ENCODE peak calls at places on chromosomes 16 and 17, in seven cellular contexts. C, W, J, P, M, F and Z are unnamed samples. For H3K4me1, the result is how much of the 10 kb centered on the place peaks cover.

GRCh38 chr16:84648595-84649510 is 542 bp downstream of the KLHL36 start:
- DNase-seq in F (peak), W (peak), M (no peak), J (peak), C (no peak), P (peak), Z (peak)

GRCh38 chr16:11977206-11978041 is 890 bp downstream of the SNX29 start:
- DNase-seq in F (peak), J (no peak), M (no peak), C (peak), P (peak), W (no peak), Z (peak)

GRCh38 chr17:63019138-63019873 is 53.3 kb downstream of the TANC2 start:
- DNase-seq in P (no peak), F (no peak), M (no peak), W (no peak), C (no peak), J (no peak), Z (no peak)

GRCh38 chr16:69319381-69319780 is 8.2 kb downstream of the VPS4A start:
- DNase-seq in C (no peak), M (no peak), J (no peak), F (no peak), W (no peak), P (no peak), Z (peak)

GRCh38 chr17:39979021-39979660 is 1.5 kb upstream of the PSMD3 start:
- DNase-seq in C (peak), W (no peak), M (no peak), J (no peak), F (no peak), P (no peak), Z (no peak)

GRCh38 chr16:66476328-66477027 is 49.4 kb downstream of the BEAN1 start:
- DNase-seq in M (no peak), C (peak), F (no peak), P (no peak), W (no peak), J (no peak), Z (peak)

GRCh38 chr16:75550211-75550662 is 5.8 kb downstream of the TMEM231 start:
- DNase-seq in P (peak), F (peak), J (peak), C (peak), W (peak), M (peak), Z (no peak)

GRCh38 chr16:22663389-22664064 is 150.4 kb upstream of the HS3ST2 start:
- DNase-seq in W (no peak), F (no peak), J (no peak), M (no peak), P (no peak), C (no peak), Z (no peak)

GRCh38 chr17:67608691-67609090 is 109.0 kb upstream of the NOL11 start:
- DNase-seq in F (no peak), C (no peak), W (no peak), J (no peak), P (no peak), M (no peak), Z (no peak)

GRCh38 chr17:39209317-39210092 is 9.4 kb downstream of the RPL19 start:
- DNase-seq in J (peak), M (no peak), P (peak), W (peak), C (no peak), F (peak), Z (peak)

GRCh38 chr16:2769675-2770056 is 7.4 kb downstream of the ELOB start:
- DNase-seq in C (peak), F (peak), M (no peak), P (peak), W (peak), J (peak), Z (no peak)

GRCh38 chr17:74259667-74260524 is 14.1 kb upstream of the DNAI2 start:
- DNase-seq in W (no peak), F (no peak), M (no peak), P (no peak), C (no peak), J (no peak), Z (no peak)

GRCh38 chr17:44878627-44879221 is 20.5 kb downstream of the EFTUD2 start:
- DNase-seq in F (no peak), M (no peak), P (peak), C (peak), W (no peak), J (no peak), Z (no peak)

GRCh38 chr17:15351925-15352324 is 10.5 kb upstream of the TEKT3 start:
- DNase-seq in M (no peak), F (peak), C (peak), J (no peak), W (no peak), P (peak), Z (peak)

GRCh38 chr16:14302031-14302398 is 230.9 kb downstream of the MRTFB start:
- DNase-seq in M (no peak), W (peak), P (no peak), C (peak), F (peak), J (peak), Z (peak)

GRCh38 chr16:19578378-19578851 is 22.9 kb downstream of the VPS35L start:
- DNase-seq in F (peak), M (no peak), C (no peak), P (no peak), J (no peak), W (no peak), Z (peak)

GRCh38 chr17:72266099-72266852 is 145.5 kb downstream of the SOX9 start:
- DNase-seq in P (no peak), J (no peak), C (no peak), M (no peak), W (no peak), F (no peak), Z (no peak)

DNA sequence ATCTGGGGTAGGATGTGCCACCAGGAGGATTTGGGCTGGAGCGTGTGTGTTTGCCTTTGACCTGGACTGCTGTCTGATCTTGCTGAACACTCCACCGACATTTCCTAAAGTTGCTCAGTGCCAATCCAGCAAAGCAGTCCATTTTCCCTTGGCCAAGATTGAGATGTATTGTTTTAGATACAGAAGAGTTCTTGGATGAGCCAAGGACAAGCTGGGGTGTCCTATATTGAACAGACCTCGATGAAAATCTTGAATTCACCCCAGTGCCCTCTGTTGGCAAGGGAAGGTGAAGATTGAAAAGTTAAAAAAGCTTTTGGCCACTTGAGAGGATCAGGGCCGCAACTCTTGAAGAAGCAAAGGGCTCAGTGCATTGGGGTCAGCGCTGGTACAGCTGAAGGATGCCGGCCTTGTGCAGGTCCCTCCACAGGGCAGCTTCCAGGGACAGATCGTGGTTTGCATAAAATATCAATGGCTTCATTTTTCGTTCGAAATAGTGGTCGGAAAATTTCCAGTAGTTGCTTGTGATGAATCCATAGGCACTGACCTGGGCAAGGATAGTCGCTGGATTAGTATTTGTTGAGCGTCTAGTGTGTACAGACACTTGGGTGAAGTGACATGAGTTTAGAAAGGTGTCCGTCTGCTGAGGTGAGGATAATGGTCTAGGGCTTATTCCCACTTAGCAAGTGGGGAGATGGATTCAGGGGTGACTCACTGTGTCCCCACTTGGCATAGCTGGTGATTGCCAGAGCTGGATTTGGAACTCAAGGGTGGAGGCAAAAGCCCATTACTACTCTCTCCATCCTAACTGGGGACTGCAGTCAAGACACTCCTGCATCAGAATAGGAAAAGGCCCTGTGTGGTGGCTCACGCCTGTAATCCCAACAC is 19.7 kb downstream of the ST6GALNAC2 start:
- DNase-seq in C (no peak), J (no peak), F (no peak), W (no peak), P (no peak), M (no peak), Z (no peak)
- TF ChIP-seq POLR2A in C (no peak), J (no peak), F (no peak), W (no peak), P (no peak), M (no peak), Z (no peak)

GRCh38 chr16:9499921-9500593 is 408.6 kb downstream of the HAPSTR1 start:
- DNase-seq in W (peak), P (no peak), C (no peak), J (no peak), M (no peak), F (no peak), Z (peak)

GRCh38 chr16:9500872-9501271 is 409.4 kb downstream of the HAPSTR1 start:
- DNase-seq in J (no peak), M (no peak), P (no peak), F (no peak), C (no peak), W (no peak), Z (no peak)

GRCh38 chr16:9503251-9503986 is 412.0 kb downstream of the HAPSTR1 start:
- DNase-seq in M (no peak), J (no peak), F (no peak), C (no peak), W (no peak), P (no peak), Z (no peak)
- TF ChIP-seq EP300 in M (no peak), J (no peak), F (no peak), C (no peak), W (no peak), P (no peak), Z (no peak)

DNA sequence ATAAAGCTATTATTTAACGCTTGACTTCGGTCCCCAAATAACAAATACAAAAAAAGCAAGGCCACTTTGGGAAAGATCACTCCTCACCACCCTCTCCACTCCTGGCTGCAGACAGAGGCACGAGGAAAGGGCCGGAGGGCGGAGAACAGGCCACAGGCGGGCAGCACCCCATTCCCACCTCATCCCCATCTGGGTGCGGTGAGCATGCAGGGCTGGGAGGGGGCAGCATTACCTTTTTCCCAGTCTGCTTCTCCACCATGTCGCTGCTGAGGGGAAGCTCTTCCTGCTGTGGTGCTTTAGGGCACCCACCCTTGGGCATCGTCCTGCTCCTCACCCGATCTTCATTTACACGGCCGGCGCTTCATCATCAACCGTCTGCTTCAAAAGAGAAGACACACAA is 99.2 kb downstream of the ZNF778 start:
- DNase-seq in W (no peak), M (no peak), J (no peak), F (no peak), P (no peak), C (no peak), Z (no peak)
- H3K4me1 ChIP-seq in W (half or more), M (under half), J (half or more), F (half or more), P (under half), C (half or more), Z (under half)

GRCh38 chr17:7886227-7887037 is 2.2 kb upstream of the CHD3 start:
- DNase-seq in W (peak), M (no peak), C (peak), F (peak), J (peak), P (peak), Z (peak)
- TF ChIP-seq POLR2A in W (no peak), M (no peak), C (peak), F (no peak), J (no peak), P (no peak), Z (no peak)

DNA sequence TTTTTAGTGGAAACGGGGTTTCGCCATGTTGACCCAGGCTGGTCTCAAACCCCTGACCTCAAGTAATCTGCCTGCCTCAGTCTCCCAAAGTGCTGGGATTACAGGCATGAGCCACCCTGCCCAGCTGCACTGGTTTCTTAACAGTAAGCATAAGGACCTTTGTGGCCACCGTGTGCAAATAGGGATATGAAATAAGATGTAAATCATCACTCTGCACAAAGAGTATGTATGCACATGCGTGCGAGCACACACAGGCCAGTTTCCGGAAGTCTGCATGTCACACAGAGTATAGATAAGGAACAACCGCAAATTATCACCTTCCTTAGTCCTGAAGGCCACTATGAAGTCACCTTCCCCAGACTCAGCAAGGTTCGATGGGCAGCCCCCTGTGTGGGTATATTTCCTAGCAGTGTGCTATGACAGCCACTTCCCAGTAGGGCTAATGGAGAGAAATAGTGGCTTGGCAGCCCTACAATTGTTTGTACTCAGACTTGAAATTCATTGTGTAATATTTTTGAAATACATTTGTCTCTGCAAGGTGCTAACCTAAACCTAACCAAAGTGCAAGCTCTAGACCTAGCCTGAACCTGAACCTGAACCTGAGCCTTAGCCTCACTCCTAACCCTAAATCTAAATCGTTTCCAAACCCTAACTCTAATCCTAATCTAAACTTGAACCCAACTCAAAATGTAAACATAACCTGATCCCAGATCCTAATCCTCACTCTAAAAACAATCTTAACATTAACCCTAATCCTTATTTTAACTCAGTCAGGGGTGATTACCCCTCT is 48.4 kb upstream of the SKAP1 start:
- DNase-seq in J (no peak), C (no peak), W (no peak), F (no peak), M (no peak), P (no peak), Z (no peak)
- TF ChIP-seq EP300 in J (no peak), C (no peak), W (no peak), F (no peak), M (no peak), P (no peak), Z (no peak)

GRCh38 chr16:73024571-73025105 is 23.3 kb downstream of the ZFHX3 start:
- DNase-seq in F (no peak), J (no peak), W (no peak), M (no peak), P (no peak), C (no peak), Z (peak)

GRCh38 chr16:73023752-73024570 is 24.0 kb downstream of the ZFHX3 start:
- DNase-seq in P (no peak), F (no peak), W (no peak), J (no peak), M (no peak), C (no peak), Z (peak)

GRCh38 chr16:73021866-73022495 is 25.9 kb downstream of the ZFHX3 start:
- DNase-seq in W (no peak), M (no peak), C (no peak), F (no peak), J (no peak), P (no peak), Z (peak)

GRCh38 chr16:73022534-73022933 is 25.4 kb downstream of the ZFHX3 start:
- DNase-seq in W (no peak), C (no peak), J (no peak), P (no peak), M (no peak), F (no peak), Z (peak)

DNA sequence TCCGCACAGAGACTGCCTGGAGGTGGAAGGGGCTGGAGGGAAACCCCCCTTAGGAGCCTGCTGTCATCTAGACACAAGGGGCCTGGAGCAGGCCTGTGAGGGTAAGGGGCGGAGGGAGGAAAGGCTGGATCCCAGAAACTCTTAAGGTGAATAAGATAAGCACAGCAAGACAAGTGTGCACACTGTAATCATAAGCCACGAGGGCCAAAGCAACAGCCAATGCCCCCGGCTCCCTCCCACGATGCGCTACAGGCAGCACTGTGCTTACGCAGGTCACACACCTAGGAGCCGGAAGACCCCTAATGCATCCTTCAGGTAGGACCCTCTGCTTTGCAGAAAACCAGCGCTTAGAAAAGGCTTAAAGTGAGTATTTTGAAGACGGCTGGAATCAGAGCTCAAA is 24.6 kb downstream of the ZFHX3 start:
- DNase-seq in W (no peak), J (no peak), M (no peak), C (no peak), P (no peak), F (no peak), Z (no peak)
- H3K4me1 ChIP-seq in W (under half), J (half or more), M (under half), C (half or more), P (under half), F (under half), Z (under half)